ENCODE peak calls at places on chromosomes 2 and 18, in nine cellular contexts. W is upper lobe of right lung, Z is uterus, O is mammary epithelial cell, F is heart right ventricle, E is transverse colon, M is psoas muscle, D is H9, L is AG04450. T is an unnamed sample.

GRCh38 chr2:198157314-198157713 is 352.9 kb downstream of the PLCL1 start:
- DNase-seq in W (no peak), Z (no peak), O (no peak), F (no peak), E (no peak), M (no peak), D (no peak), L (no peak), T (no peak)

GRCh38 chr2:207165121-207166038 is at the start of gene KLF7:
- DNase-seq in W (peak), Z (peak), O (peak), F (peak), E (peak), M (peak), D (peak), L (no peak), T (peak)

GRCh38 chr2:10307561-10308156 is 5.0 kb downstream of the HPCAL1 start:
- DNase-seq in W (no peak), Z (no peak), O (no peak), F (no peak), E (no peak), M (no peak), D (no peak), L (no peak), T (no peak)

GRCh38 chr2:186780701-186781316 is 68.2 kb downstream of the ZSWIM2 start:
- DNase-seq in W (no peak), Z (no peak), O (peak), F (no peak), E (no peak), M (no peak), D (peak), L (no peak), T (no peak)

GRCh38 chr18:49590608-49591007 is 28.8 kb downstream of the LIPG start:
- DNase-seq in W (no peak), Z (no peak), O (no peak), F (no peak), E (peak), M (no peak), D (no peak), L (no peak), T (no peak)

GRCh38 chr18:76979906-76980305 is 152.7 kb downstream of the MBP start:
- DNase-seq in W (no peak), Z (no peak), O (no peak), F (no peak), E (no peak), M (no peak), D (no peak), L (no peak), T (no peak)

GRCh38 chr18:54607213-54607934 is 16.3 kb downstream of the DYNAP start:
- DNase-seq in W (no peak), Z (no peak), O (peak), F (no peak), E (peak), M (no peak), D (peak), L (no peak), T (peak)

GRCh38 chr2:28751956-28752607 is 452 bp downstream of the PPP1CB start:
- DNase-seq in W (no peak), Z (no peak), O (peak), F (no peak), E (no peak), M (peak), D (no peak), L (no peak), T (no peak)

GRCh38 chr2:158391876-158392275 is 64.7 kb downstream of the CCDC148 start:
- DNase-seq in W (no peak), Z (no peak), O (peak), F (no peak), E (no peak), M (no peak), D (no peak), L (no peak), T (no peak)

GRCh38 chr2:160703648-160704585 is 210.3 kb upstream of the RBMS1 start:
- DNase-seq in W (no peak), Z (no peak), O (no peak), F (no peak), E (peak), M (no peak), D (peak), L (no peak), T (no peak)

GRCh38 chr2:204795156-204795555 is 249.9 kb downstream of the PARD3B start:
- DNase-seq in W (no peak), Z (no peak), O (no peak), F (no peak), E (no peak), M (no peak), D (no peak), L (no peak), T (no peak)

GRCh38 chr2:220318508-220318907 is 691.1 kb downstream of the SLC4A3 start:
- DNase-seq in W (no peak), Z (no peak), O (no peak), F (no peak), E (no peak), M (no peak), D (no peak), L (no peak), T (no peak)

GRCh38 chr2:7210712-7211111 is 293.5 kb downstream of the RNF144A start:
- DNase-seq in W (no peak), Z (no peak), O (no peak), F (no peak), E (no peak), M (no peak), D (no peak), L (no peak), T (no peak)

GRCh38 chr18:63552581-63552980 is 10.4 kb downstream of the SERPINB12 start:
- DNase-seq in W (no peak), Z (no peak), O (no peak), F (no peak), E (no peak), M (no peak), D (no peak), L (no peak), T (no peak)

GRCh38 chr2:138919336-138919735 is 139.1 kb upstream of the NXPH2 start:
- DNase-seq in W (no peak), Z (no peak), O (no peak), F (no peak), E (no peak), M (no peak), D (no peak), L (no peak), T (no peak)

GRCh38 chr2:23905155-23905554 is 21.8 kb downstream of the ATAD2B start:
- DNase-seq in W (no peak), Z (no peak), O (peak), F (no peak), E (no peak), M (no peak), D (no peak), L (no peak), T (no peak)

GRCh38 chr18:57775937-57776336 is 27.2 kb downstream of the ATP8B1 start:
- DNase-seq in W (no peak), Z (no peak), O (peak), F (no peak), E (no peak), M (no peak), D (no peak), L (no peak), T (no peak)

GRCh38 chr2:142380372-142380771 is 249.6 kb upstream of the LRP1B start:
- DNase-seq in W (no peak), Z (no peak), O (no peak), F (no peak), E (no peak), M (no peak), D (no peak), L (no peak), T (no peak)

GRCh38 chr18:44601447-44601846 is 79.2 kb upstream of the SETBP1 start:
- DNase-seq in W (no peak), Z (no peak), O (peak), F (no peak), E (no peak), M (no peak), D (no peak), L (no peak), T (no peak)

GRCh38 chr2:3446381-3446780 is 66.9 kb downstream of the TRAPPC12 start:
- DNase-seq in W (no peak), Z (no peak), O (no peak), F (no peak), E (no peak), M (no peak), D (no peak), L (no peak), T (no peak)

GRCh38 chr2:165745916-165746315 is 48.1 kb downstream of the GALNT3 start:
- DNase-seq in W (peak), Z (no peak), O (no peak), F (no peak), E (no peak), M (no peak), D (no peak), L (no peak), T (no peak)

GRCh38 chr2:17156086-17156485 is 362.2 kb downstream of the RAD51AP2 start:
- DNase-seq in W (no peak), Z (no peak), O (no peak), F (no peak), E (no peak), M (no peak), D (no peak), L (no peak), T (no peak)

GRCh38 chr2:240459401-240460242 is 24.2 kb downstream of the GPC1 start:
- DNase-seq in W (peak), Z (peak), O (no peak), F (peak), E (no peak), M (peak), D (no peak), L (no peak), T (no peak)

GRCh38 chr2:115303-115702 is 69.0 kb upstream of the FAM110C start:
- DNase-seq in W (no peak), Z (no peak), O (peak), F (no peak), E (no peak), M (no peak), D (no peak), L (no peak), T (no peak)

GRCh38 chr2:30934071-30934470 is 126.8 kb upstream of the CAPN13 start:
- DNase-seq in W (no peak), Z (no peak), O (no peak), F (no peak), E (no peak), M (no peak), D (no peak), L (no peak), T (no peak)

GRCh38 chr18:35050004-35050623 is 8.9 kb downstream of the MAPRE2 start:
- DNase-seq in W (no peak), Z (no peak), O (no peak), F (no peak), E (no peak), M (no peak), D (no peak), L (no peak), T (no peak)

GRCh38 chr2:78281164-78281563 is 744.3 kb upstream of the REG3G start:
- DNase-seq in W (no peak), Z (no peak), O (no peak), F (no peak), E (no peak), M (no peak), D (no peak), L (no peak), T (no peak)

GRCh38 chr18:74251297-74252031 is 40.3 kb downstream of the CYB5A start:
- DNase-seq in W (no peak), Z (peak), O (no peak), F (no peak), E (no peak), M (no peak), D (no peak), L (no peak), T (no peak)

GRCh38 chr2:193806088-193806774 is 1611.5 kb upstream of the TMEFF2 start:
- DNase-seq in W (no peak), Z (no peak), O (peak), F (no peak), E (no peak), M (no peak), D (no peak), L (no peak), T (no peak)

GRCh38 chr2:177306550-177306949 is 42.0 kb upstream of the NFE2L2 start:
- DNase-seq in W (no peak), Z (peak), O (no peak), F (no peak), E (no peak), M (no peak), D (no peak), L (no peak), T (no peak)

GRCh38 chr2:177298191-177298590 is 33.7 kb upstream of the NFE2L2 start:
- DNase-seq in W (no peak), Z (no peak), O (no peak), F (no peak), E (no peak), M (no peak), D (no peak), L (no peak), T (no peak)

GRCh38 chr2:177302552-177302951 is 38.0 kb upstream of the NFE2L2 start:
- DNase-seq in W (no peak), Z (no peak), O (no peak), F (no peak), E (no peak), M (no peak), D (no peak), L (no peak), T (no peak)

DNA sequence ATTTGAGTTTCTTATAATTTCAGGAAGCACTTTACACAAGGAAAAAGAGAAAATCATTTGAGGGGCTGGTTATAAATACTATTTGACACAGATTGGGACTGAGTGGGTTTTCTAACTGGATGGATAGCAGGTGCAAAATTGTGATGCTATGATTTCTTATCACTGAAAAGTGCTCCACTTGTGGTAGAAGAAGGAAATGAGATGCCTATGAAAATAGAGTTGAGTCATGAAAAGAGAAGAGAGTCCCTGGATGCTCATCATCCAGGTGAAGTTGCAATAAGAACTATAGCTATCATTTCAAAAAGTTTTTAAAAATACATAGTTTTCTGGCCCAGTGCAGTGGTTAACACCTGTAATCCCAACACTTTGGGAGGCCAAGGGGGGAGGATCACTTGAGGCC is 39.4 kb upstream of the NFE2L2 start:
- DNase-seq in W (no peak), Z (no peak), O (no peak), F (no peak), E (no peak), M (no peak), D (no peak), L (no peak), T (no peak)
- TF ChIP-seq CTCF in W (no peak), Z (no peak), O (peak), F (no peak), E (no peak), M (no peak), D (no peak), L (no peak), T (no peak)

GRCh38 chr2:172226244-172227061 is 123.8 kb upstream of the DLX2 start:
- DNase-seq in W (no peak), Z (no peak), O (peak), F (no peak), E (peak), M (no peak), D (peak), L (no peak), T (peak)

GRCh38 chr2:172228177-172228785 is 125.6 kb upstream of the DLX2 start:
- DNase-seq in W (no peak), Z (no peak), O (peak), F (no peak), E (no peak), M (no peak), D (no peak), L (no peak), T (no peak)

GRCh38 chr2:172223601-172224054 is 120.9 kb upstream of the DLX2 start:
- DNase-seq in W (no peak), Z (no peak), O (no peak), F (no peak), E (peak), M (no peak), D (peak), L (no peak), T (no peak)

GRCh38 chr2:172227719-172228118 is 125.0 kb upstream of the DLX2 start:
- DNase-seq in W (no peak), Z (no peak), O (peak), F (no peak), E (no peak), M (no peak), D (no peak), L (no peak), T (no peak)

GRCh38 chr2:172225786-172226185 is 123.1 kb upstream of the DLX2 start:
- DNase-seq in W (no peak), Z (no peak), O (no peak), F (no peak), E (no peak), M (no peak), D (no peak), L (no peak), T (no peak)
- H3K27ac ChIP-seq in W (no peak), Z (no peak), O (peak), F (no peak), E (peak), M (no peak), D (no peak), L (no peak), T (no peak)

DNA sequence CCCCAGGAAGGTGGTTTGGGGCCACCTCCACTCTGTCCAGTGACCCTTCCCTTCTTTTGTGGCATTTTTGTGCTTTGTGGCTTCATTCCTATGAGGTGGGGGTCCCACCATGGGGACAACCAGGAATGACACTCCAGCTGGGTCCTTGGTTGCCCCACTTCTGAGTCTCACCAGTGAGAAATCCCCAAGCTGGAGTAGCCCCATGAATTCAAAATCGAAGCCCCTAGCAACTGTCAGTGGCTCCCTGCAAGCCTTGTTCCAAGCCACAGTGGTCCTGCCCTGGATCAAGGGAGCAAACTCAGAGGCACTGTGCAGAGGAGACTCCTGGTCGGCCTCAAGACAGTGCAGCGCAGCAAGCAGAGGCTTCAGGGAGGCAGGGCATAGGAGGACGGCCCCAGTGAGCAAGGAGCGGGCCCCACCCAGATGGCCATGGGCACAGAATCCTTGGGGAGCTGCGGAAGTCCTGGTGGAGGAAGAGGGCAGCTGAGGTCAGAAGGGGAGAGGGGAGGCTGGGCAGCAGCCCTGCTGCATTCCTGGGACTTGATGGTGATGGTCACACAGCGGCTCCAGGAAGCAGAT is 121.5 kb upstream of the HS6ST1 start:
- DNase-seq in W (peak), Z (peak), O (no peak), F (no peak), E (no peak), M (no peak), D (peak), L (no peak), T (peak)
- TF ChIP-seq CTCF in W (no peak), Z (no peak), O (no peak), F (no peak), E (no peak), M (no peak), D (no peak), L (no peak), T (no peak)

DNA sequence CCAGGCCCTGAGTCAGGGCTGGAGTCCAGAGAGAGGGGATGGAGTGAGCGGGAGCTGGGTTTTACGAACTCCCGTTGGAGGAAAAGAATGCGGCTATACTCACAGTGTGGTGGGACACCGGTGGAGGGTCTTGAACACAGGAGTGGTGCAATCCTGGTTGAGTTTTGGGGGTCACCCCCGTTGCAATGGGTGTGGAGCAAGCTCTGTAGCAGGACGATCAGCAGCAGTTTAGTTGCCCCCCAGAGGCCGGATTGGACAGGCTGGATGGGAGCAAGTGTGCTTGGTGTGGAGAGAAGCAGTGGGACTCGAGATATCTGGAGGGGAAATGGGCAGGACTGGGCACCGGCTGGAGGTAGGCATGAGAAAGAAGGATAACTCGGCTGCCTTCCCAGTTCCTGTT is 72.3 kb upstream of the TWIST2 start:
- DNase-seq in W (no peak), Z (no peak), O (no peak), F (no peak), E (no peak), M (no peak), D (no peak), L (no peak), T (no peak)
- H3K27ac ChIP-seq in W (no peak), Z (no peak), O (no peak), F (no peak), E (no peak), M (no peak), D (no peak), L (no peak), T (no peak)

DNA sequence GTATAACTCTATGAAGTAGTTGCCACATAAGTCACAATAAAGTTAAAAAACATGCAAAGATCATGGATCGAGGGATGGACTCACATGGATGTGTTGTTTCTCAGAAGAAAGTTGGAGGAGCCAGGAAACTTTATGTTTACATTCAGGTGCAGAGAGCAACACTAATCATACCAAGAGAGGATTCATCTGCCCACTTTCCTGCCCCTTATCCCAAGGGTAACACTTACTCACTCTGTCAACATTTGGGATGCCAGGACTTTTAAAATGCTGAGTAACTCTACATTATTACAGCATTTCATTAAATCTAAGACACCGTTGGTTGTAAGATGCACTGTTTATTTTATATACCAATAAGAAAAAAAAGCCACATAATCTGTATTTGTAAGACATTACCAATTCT is 170.4 kb downstream of the KCNE4 start:
- DNase-seq in W (no peak), Z (no peak), O (peak), F (no peak), E (no peak), M (no peak), D (no peak), L (no peak), T (no peak)
- TF ChIP-seq CTCF in W (no peak), Z (no peak), O (no peak), F (no peak), E (no peak), M (no peak), D (no peak), L (no peak), T (no peak)

GRCh38 chr2:216936954-216937357 is 77.1 kb upstream of the TNP1 start:
- DNase-seq in W (no peak), Z (no peak), O (peak), F (peak), E (no peak), M (peak), D (no peak), L (no peak), T (no peak)
- H3K27ac ChIP-seq in W (no peak), Z (no peak), O (no peak), F (no peak), E (no peak), M (no peak), D (no peak), L (no peak), T (no peak)

GRCh38 chr2:148132400-148132799 is 111.5 kb downstream of the MBD5 start:
- DNase-seq in W (no peak), Z (no peak), O (peak), F (no peak), E (no peak), M (no peak), D (no peak), L (no peak), T (no peak)
- TF ChIP-seq CTCF in W (no peak), Z (no peak), O (no peak), F (no peak), E (no peak), M (no peak), D (no peak), L (no peak), T (no peak)

GRCh38 chr2:216921057-216921456 is 61.2 kb upstream of the TNP1 start:
- DNase-seq in W (no peak), Z (no peak), O (no peak), F (no peak), E (no peak), M (no peak), D (no peak), L (no peak), T (no peak)

GRCh38 chr2:216927163-216927562 is 67.3 kb upstream of the TNP1 start:
- DNase-seq in W (no peak), Z (no peak), O (no peak), F (no peak), E (no peak), M (no peak), D (no peak), L (no peak), T (no peak)

GRCh38 chr2:216923706-216924105 is 63.8 kb upstream of the TNP1 start:
- DNase-seq in W (no peak), Z (no peak), O (no peak), F (no peak), E (no peak), M (no peak), D (no peak), L (no peak), T (no peak)

GRCh38 chr2:216922170-216922780 is 62.4 kb upstream of the TNP1 start:
- DNase-seq in W (no peak), Z (no peak), O (no peak), F (no peak), E (no peak), M (no peak), D (no peak), L (no peak), T (no peak)

GRCh38 chr2:216925632-216926366 is 65.9 kb upstream of the TNP1 start:
- DNase-seq in W (no peak), Z (no peak), O (no peak), F (no peak), E (no peak), M (no peak), D (no peak), L (no peak), T (no peak)
- H3K27ac ChIP-seq in W (no peak), Z (no peak), O (no peak), F (no peak), E (no peak), M (no peak), D (no peak), L (no peak), T (no peak)

GRCh38 chr2:110993557-110994231 is 127.0 kb upstream of the BCL2L11 start:
- DNase-seq in W (no peak), Z (no peak), O (peak), F (no peak), E (no peak), M (no peak), D (no peak), L (no peak), T (peak)
- TF ChIP-seq CTCF in W (no peak), Z (no peak), O (no peak), F (no peak), E (no peak), M (no peak), D (no peak), L (no peak), T (no peak)

T was measured in pancreas.